ENCODE peak calls at places on chromosomes 16 and 17, in seven cellular contexts. One of them, this sample, is unnamed.

GRCh38 chr17:59373879-59374495 is 42.5 kb downstream of the YPEL2 start:
- DNase-seq in SK-N-MC: no peak
- DNase-seq in stomach: no peak
- DNase-seq in GM23338: no peak
- DNase-seq in uterus: peak
- DNase-seq in neuronal stem cell: no peak
- DNase-seq in mesenchymal stem cell: peak
- DNase-seq in this sample: no peak

GRCh38 chr16:49471038-49471727 is 97.6 kb downstream of the C16orf78 start:
- DNase-seq in uterus: no peak
- DNase-seq in stomach: peak
- DNase-seq in neuronal stem cell: no peak
- DNase-seq in SK-N-MC: no peak
- DNase-seq in GM23338: no peak
- DNase-seq in mesenchymal stem cell: no peak
- DNase-seq in this sample: no peak

GRCh38 chr17:9645858-9646555 is 690 bp downstream of the USP43 start:
- DNase-seq in stomach: peak
- DNase-seq in uterus: no peak
- DNase-seq in neuronal stem cell: peak
- DNase-seq in SK-N-MC: no peak
- DNase-seq in GM23338: peak
- DNase-seq in mesenchymal stem cell: peak
- DNase-seq in this sample: peak

GRCh38 chr17:44235583-44235936 is 16.1 kb upstream of the UBTF start:
- DNase-seq in stomach: no peak
- DNase-seq in neuronal stem cell: no peak
- DNase-seq in SK-N-MC: no peak
- DNase-seq in uterus: no peak
- DNase-seq in mesenchymal stem cell: no peak
- DNase-seq in GM23338: no peak
- DNase-seq in this sample: no peak

GRCh38 chr17:81395600-81396277 is 482 bp downstream of the BAHCC1 start:
- DNase-seq in uterus: no peak
- DNase-seq in neuronal stem cell: no peak
- DNase-seq in stomach: no peak
- DNase-seq in mesenchymal stem cell: no peak
- DNase-seq in GM23338: no peak
- DNase-seq in SK-N-MC: no peak
- DNase-seq in this sample: no peak

GRCh38 chr16:15523092-15523541 is 88.7 kb downstream of the BMERB1 start:
- DNase-seq in SK-N-MC: no peak
- DNase-seq in GM23338: no peak
- DNase-seq in mesenchymal stem cell: no peak
- DNase-seq in stomach: no peak
- DNase-seq in neuronal stem cell: no peak
- DNase-seq in uterus: no peak
- DNase-seq in this sample: no peak

GRCh38 chr16:72201387-72201786 is 29.4 kb upstream of the PMFBP1 start:
- DNase-seq in neuronal stem cell: no peak
- DNase-seq in uterus: no peak
- DNase-seq in SK-N-MC: no peak
- DNase-seq in GM23338: no peak
- DNase-seq in stomach: no peak
- DNase-seq in mesenchymal stem cell: no peak
- DNase-seq in this sample: no peak

GRCh38 chr16:88287219-88287618 is 95.5 kb upstream of the ZNF469 start:
- DNase-seq in stomach: no peak
- DNase-seq in mesenchymal stem cell: no peak
- DNase-seq in SK-N-MC: no peak
- DNase-seq in neuronal stem cell: no peak
- DNase-seq in uterus: no peak
- DNase-seq in GM23338: peak
- DNase-seq in this sample: no peak

DNA sequence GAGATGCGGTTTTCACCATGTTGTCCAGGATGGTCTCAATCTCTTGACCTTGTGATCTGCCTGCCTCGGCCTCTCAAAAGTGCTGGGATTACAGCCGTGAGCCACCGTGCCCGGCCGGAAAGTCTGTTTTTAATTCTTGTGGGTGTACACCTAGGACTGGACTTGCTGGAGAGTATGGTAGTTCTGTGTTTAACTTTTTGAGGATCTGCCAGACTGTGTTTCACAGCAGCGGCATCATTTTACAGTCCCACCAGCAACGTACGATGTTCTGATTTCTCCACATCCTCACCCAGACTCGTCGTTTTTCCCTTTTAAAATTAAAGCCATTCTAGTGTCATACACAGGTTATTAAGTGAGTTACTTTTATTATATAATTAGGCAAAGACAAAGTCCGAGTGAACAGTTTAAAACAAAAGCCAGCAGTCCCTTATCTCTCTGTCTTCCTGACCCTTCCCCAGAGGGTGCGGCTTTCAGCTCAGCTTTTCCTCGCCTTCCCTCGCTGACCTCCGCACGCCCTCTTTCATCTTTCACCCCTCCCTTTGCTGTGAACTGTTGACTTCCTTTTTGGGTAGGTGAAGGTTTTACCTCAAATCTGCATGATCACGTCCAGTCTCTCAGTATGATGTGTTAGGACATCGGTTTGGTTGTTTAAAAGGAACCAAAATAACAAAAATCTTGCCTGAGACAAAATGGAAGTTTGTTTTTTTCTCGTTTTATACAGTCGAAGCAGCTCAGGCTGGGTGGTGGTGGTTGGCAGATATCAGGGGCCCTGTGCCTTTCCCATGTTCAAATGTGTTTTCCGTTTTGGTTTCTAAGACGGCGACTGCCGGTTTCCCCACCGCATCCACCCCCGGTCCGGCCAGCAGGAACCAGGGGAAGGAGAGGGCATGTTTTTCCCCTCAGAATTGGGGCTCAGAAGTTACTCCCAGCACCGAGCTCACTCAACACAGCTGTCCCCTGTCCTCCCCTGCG is 18.0 kb downstream of the FAM234A start:
- DNase-seq in mesenchymal stem cell: no peak
- DNase-seq in uterus: no peak
- DNase-seq in stomach: no peak
- DNase-seq in GM23338: no peak
- DNase-seq in neuronal stem cell: no peak
- DNase-seq in SK-N-MC: no peak
- DNase-seq in this sample: no peak
- H3K27ac ChIP-seq in mesenchymal stem cell: no peak
- H3K27ac ChIP-seq in uterus: peak
- H3K27ac ChIP-seq in stomach: peak
- H3K27ac ChIP-seq in GM23338: peak
- H3K27ac ChIP-seq in neuronal stem cell: no peak
- H3K27ac ChIP-seq in SK-N-MC: no peak
- H3K27ac ChIP-seq in this sample: no peak

DNA sequence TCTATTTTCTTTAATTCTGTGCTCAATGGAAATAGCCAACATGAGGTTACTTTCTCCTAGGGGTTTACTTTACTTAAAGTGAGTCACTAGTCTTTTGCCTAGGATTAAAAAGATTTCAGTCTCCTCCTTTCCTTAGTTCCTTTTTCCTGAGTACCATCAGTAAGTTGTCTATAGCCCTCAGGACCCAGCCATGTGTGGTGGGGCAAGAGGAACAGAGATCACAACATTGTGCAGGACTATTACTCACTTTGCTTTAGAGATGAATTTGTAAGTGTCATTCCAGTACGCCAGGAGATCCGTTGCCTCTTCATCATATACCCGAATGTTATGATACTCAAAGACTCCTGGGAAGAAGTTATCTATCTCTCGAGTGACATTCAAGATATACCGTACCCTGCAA is 27.7 kb upstream of the CORO6 start:
- DNase-seq in stomach: no peak
- DNase-seq in uterus: no peak
- DNase-seq in neuronal stem cell: no peak
- DNase-seq in mesenchymal stem cell: no peak
- DNase-seq in SK-N-MC: no peak
- DNase-seq in GM23338: no peak
- DNase-seq in this sample: no peak
- H3K27ac ChIP-seq in stomach: no peak
- H3K27ac ChIP-seq in uterus: peak
- H3K27ac ChIP-seq in neuronal stem cell: no peak
- H3K27ac ChIP-seq in mesenchymal stem cell: no peak
- H3K27ac ChIP-seq in SK-N-MC: no peak
- H3K27ac ChIP-seq in GM23338: no peak
- H3K27ac ChIP-seq in this sample: no peak

GRCh38 chr17:13594310-13594709 is 7.4 kb downstream of the HS3ST3A1 start:
- DNase-seq in GM23338: peak
- DNase-seq in mesenchymal stem cell: peak
- DNase-seq in stomach: no peak
- DNase-seq in neuronal stem cell: no peak
- DNase-seq in uterus: no peak
- DNase-seq in SK-N-MC: no peak
- DNase-seq in this sample: no peak
- H3K27ac ChIP-seq in GM23338: no peak
- H3K27ac ChIP-seq in mesenchymal stem cell: no peak
- H3K27ac ChIP-seq in stomach: no peak
- H3K27ac ChIP-seq in neuronal stem cell: no peak
- H3K27ac ChIP-seq in uterus: no peak
- H3K27ac ChIP-seq in SK-N-MC: no peak
- H3K27ac ChIP-seq in this sample: no peak

DNA sequence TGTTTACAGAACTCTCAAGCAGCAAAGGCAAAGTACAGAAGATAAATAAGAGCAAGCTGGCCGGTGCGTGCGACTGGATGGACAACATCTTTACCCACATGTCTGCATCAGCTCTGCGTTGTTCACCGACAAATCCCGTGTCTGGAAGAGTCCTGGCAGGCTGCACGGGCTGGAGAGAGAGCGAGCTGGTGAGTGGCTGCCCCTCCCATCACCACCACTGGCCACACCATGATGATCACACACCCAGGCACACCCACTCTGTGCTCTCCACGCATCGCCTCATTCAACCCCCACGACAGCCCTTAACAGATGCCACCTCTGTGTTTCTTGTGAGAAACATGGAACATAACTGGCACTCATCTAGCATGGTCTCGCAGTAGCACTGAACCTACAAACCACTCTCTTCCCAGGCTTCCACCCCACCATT is 59.2 kb downstream of the ANKRD11 start:
- DNase-seq in mesenchymal stem cell: peak
- DNase-seq in uterus: no peak
- DNase-seq in GM23338: no peak
- DNase-seq in neuronal stem cell: no peak
- DNase-seq in stomach: peak
- DNase-seq in SK-N-MC: no peak
- DNase-seq in this sample: peak
- H3K27ac ChIP-seq in mesenchymal stem cell: no peak
- H3K27ac ChIP-seq in uterus: no peak
- H3K27ac ChIP-seq in GM23338: peak
- H3K27ac ChIP-seq in neuronal stem cell: no peak
- H3K27ac ChIP-seq in stomach: peak
- H3K27ac ChIP-seq in SK-N-MC: peak
- H3K27ac ChIP-seq in this sample: no peak